ENCODE peak calls at places on chromosomes 13 and 19, in five cellular contexts. One of them, this sample, is unnamed.

GRCh38 chr19:10045371-10045770 is 32.1 kb downstream of the RDH8 start:
- DNase-seq in effector memory CD8-positive, alpha-beta T cell: no peak
- DNase-seq in dermis microvascular lymphatic vessel endothelial cell: no peak
- DNase-seq in germinal center: peak; percentile 22
- DNase-seq in NCI-H1105: no peak
- DNase-seq in this sample: peak; percentile 40

GRCh38 chr13:76992548-76993001 is 694 bp downstream of the CLN5 start:
- DNase-seq in NCI-H1105: no peak
- DNase-seq in dermis microvascular lymphatic vessel endothelial cell: no peak
- DNase-seq in germinal center: no peak
- DNase-seq in effector memory CD8-positive, alpha-beta T cell: no peak
- DNase-seq in this sample: peak; percentile 59

GRCh38 chr13:43044720-43045301 is 21.4 kb downstream of the DNAJC15 start:
- DNase-seq in NCI-H1105: no peak
- DNase-seq in effector memory CD8-positive, alpha-beta T cell: no peak
- DNase-seq in germinal center: no peak
- DNase-seq in dermis microvascular lymphatic vessel endothelial cell: no peak
- DNase-seq in this sample: no peak

GRCh38 chr19:45638930-45639729 is at the start of gene EML2:
- DNase-seq in effector memory CD8-positive, alpha-beta T cell: peak; percentile 18
- DNase-seq in dermis microvascular lymphatic vessel endothelial cell: no peak
- DNase-seq in germinal center: peak; percentile 75
- DNase-seq in NCI-H1105: no peak
- DNase-seq in this sample: peak; percentile 67

GRCh38 chr19:54317965-54318240 is 4.9 kb upstream of the LILRA5 start:
- DNase-seq in dermis microvascular lymphatic vessel endothelial cell: no peak
- DNase-seq in NCI-H1105: no peak
- DNase-seq in germinal center: no peak
- DNase-seq in effector memory CD8-positive, alpha-beta T cell: no peak
- DNase-seq in this sample: no peak

GRCh38 chr19:3736106-3736724 is 25.3 kb downstream of the APBA3 start:
- DNase-seq in effector memory CD8-positive, alpha-beta T cell: no peak
- DNase-seq in NCI-H1105: no peak
- DNase-seq in dermis microvascular lymphatic vessel endothelial cell: no peak
- DNase-seq in germinal center: no peak
- DNase-seq in this sample: no peak

GRCh38 chr13:25783480-25784081 is 268.2 kb downstream of the SHISA2 start:
- DNase-seq in germinal center: no peak
- DNase-seq in NCI-H1105: peak; percentile 43
- DNase-seq in dermis microvascular lymphatic vessel endothelial cell: no peak
- DNase-seq in effector memory CD8-positive, alpha-beta T cell: no peak
- DNase-seq in this sample: no peak

GRCh38 chr13:80529734-80530133 is 188.8 kb upstream of the SPRY2 start:
- DNase-seq in NCI-H1105: no peak
- DNase-seq in effector memory CD8-positive, alpha-beta T cell: no peak
- DNase-seq in dermis microvascular lymphatic vessel endothelial cell: no peak
- DNase-seq in germinal center: no peak
- DNase-seq in this sample: no peak

GRCh38 chr13:90613076-90613795 is 734.3 kb upstream of the MIR17HG start:
- DNase-seq in NCI-H1105: no peak
- DNase-seq in dermis microvascular lymphatic vessel endothelial cell: no peak
- DNase-seq in effector memory CD8-positive, alpha-beta T cell: no peak
- DNase-seq in germinal center: no peak
- DNase-seq in this sample: no peak

GRCh38 chr19:46600393-46601317 is 475 bp upstream of the CALM3 start:
- DNase-seq in NCI-H1105: peak; percentile 99
- DNase-seq in dermis microvascular lymphatic vessel endothelial cell: peak; percentile 95
- DNase-seq in germinal center: peak; percentile 98
- DNase-seq in effector memory CD8-positive, alpha-beta T cell: peak; percentile 97
- DNase-seq in this sample: peak; percentile 97

GRCh38 chr19:6498294-6499036 is 3.6 kb downstream of the TUBB4A start:
- DNase-seq in dermis microvascular lymphatic vessel endothelial cell: no peak
- DNase-seq in NCI-H1105: no peak
- DNase-seq in effector memory CD8-positive, alpha-beta T cell: no peak
- DNase-seq in germinal center: no peak
- DNase-seq in this sample: no peak

GRCh38 chr19:55251296-55252081 is 7.3 kb downstream of the PPP6R1 start:
- DNase-seq in dermis microvascular lymphatic vessel endothelial cell: no peak
- DNase-seq in NCI-H1105: no peak
- DNase-seq in germinal center: peak; percentile 51
- DNase-seq in effector memory CD8-positive, alpha-beta T cell: peak; percentile 31
- DNase-seq in this sample: no peak

GRCh38 chr19:19276386-19276785 is 3.3 kb upstream of the TM6SF2 start:
- DNase-seq in dermis microvascular lymphatic vessel endothelial cell: no peak
- DNase-seq in NCI-H1105: no peak
- DNase-seq in germinal center: no peak
- DNase-seq in effector memory CD8-positive, alpha-beta T cell: no peak
- DNase-seq in this sample: no peak